ENCODE peak calls at places on chromosomes 2 and 18, in five cellular contexts. G is transverse colon, J is LNCaP clone FGC, P is GM23338, T is GM20000. U is an unnamed sample.
A peak's percentile ranks its signal among the peaks of the same experiment; 100 is the strongest.

GRCh38 chr18:58408665-58409064 is 220.2 kb downstream of the ALPK2 start:
- DNase-seq in G (no peak), J (no peak), P (no peak), T (no peak), U (no peak)

GRCh38 chr18:61581578-61582204 is 248.5 kb downstream of the CDH20 start:
- DNase-seq in G (peak; percentile 79), J (no peak), P (peak; percentile 88), T (peak; percentile 77), U (peak; percentile 79)

GRCh38 chr2:20390524-20391123 is 40.0 kb upstream of the PUM2 start:
- DNase-seq in G (no peak), J (no peak), P (no peak), T (no peak), U (no peak)

GRCh38 chr2:57313678-57314077 is 732.9 kb upstream of the VRK2 start:
- DNase-seq in G (no peak), J (no peak), P (no peak), T (no peak), U (no peak)

GRCh38 chr2:224085246-224085645 is 46.2 kb upstream of the SERPINE2 start:
- DNase-seq in G (no peak), J (no peak), P (no peak), T (no peak), U (no peak)

GRCh38 chr2:43266692-43267091 is 40.3 kb upstream of the ZFP36L2 start:
- DNase-seq in G (peak; percentile 43), J (no peak), P (no peak), T (no peak), U (no peak)

GRCh38 chr2:181420259-181421130 is 36.7 kb upstream of the ITGA4 start:
- DNase-seq in G (no peak), J (no peak), P (no peak), T (no peak), U (no peak)

GRCh38 chr2:240997141-240997855 is 1.1 kb upstream of the SNED1 start:
- DNase-seq in G (peak; percentile 10), J (peak; percentile 44), P (no peak), T (no peak), U (no peak)

GRCh38 chr18:47175283-47175894 is 775 bp downstream of the IER3IP1 start:
- DNase-seq in G (peak; percentile 11), J (no peak), P (peak; percentile 24), T (no peak), U (no peak)

GRCh38 chr2:38602136-38602731 is 494 bp downstream of the HNRNPLL start:
- DNase-seq in G (peak; percentile 41), J (no peak), P (peak; percentile 57), T (no peak), U (peak; percentile 41)

GRCh38 chr2:393711-394696 is 106.1 kb upstream of the ALKAL2 start:
- DNase-seq in G (peak; percentile 30), J (no peak), P (peak; percentile 9), T (no peak), U (no peak)

GRCh38 chr2:54898451-54899226 is 151.6 kb downstream of the RTN4 start:
- DNase-seq in G (no peak), J (no peak), P (no peak), T (no peak), U (no peak)

GRCh38 chr2:273338-273737 is 8.6 kb downstream of the ACP1 start:
- DNase-seq in G (no peak), J (no peak), P (no peak), T (no peak), U (no peak)

GRCh38 chr2:6877402-6878305 is at the start of gene RSAD2:
- DNase-seq in G (peak; percentile 22), J (no peak), P (no peak), T (no peak), U (peak; percentile 19)

GRCh38 chr18:35745814-35746213 is 164.3 kb downstream of the GALNT1 start:
- DNase-seq in G (no peak), J (no peak), P (no peak), T (no peak), U (no peak)

GRCh38 chr2:169105433-169105832 is 36.1 kb downstream of the DHRS9 start:
- DNase-seq in G (no peak), J (no peak), P (no peak), T (no peak), U (no peak)

GRCh38 chr2:10368491-10369231 is 66.0 kb downstream of the HPCAL1 start:
- DNase-seq in G (no peak), J (no peak), P (no peak), T (no peak), U (no peak)

GRCh38 chr2:37283207-37283606 is 41.4 kb downstream of the PRKD3 start:
- DNase-seq in G (no peak), J (no peak), P (no peak), T (no peak), U (no peak)

GRCh38 chr2:42124051-42124813 is 44.9 kb upstream of the EML4 start:
- DNase-seq in G (no peak), J (no peak), P (no peak), T (peak; percentile 38), U (no peak)

GRCh38 chr2:117169036-117169765 is 645.3 kb upstream of the DDX18 start:
- DNase-seq in G (no peak), J (no peak), P (no peak), T (no peak), U (no peak)

GRCh38 chr2:51213826-51214225 is 181.9 kb upstream of the NRXN1 start:
- DNase-seq in G (no peak), J (no peak), P (no peak), T (no peak), U (no peak)

GRCh38 chr2:127449898-127450297 is 31.7 kb downstream of the PROC start:
- DNase-seq in G (no peak), J (no peak), P (no peak), T (no peak), U (no peak)

GRCh38 chr2:60550151-60550983 is 3.1 kb downstream of the BCL11A start:
- DNase-seq in G (peak; percentile 87), J (no peak), P (peak; percentile 95), T (peak; percentile 87), U (peak; percentile 77)

GRCh38 chr18:47342566-47342965 is 91.1 kb upstream of the SKOR2 start:
- DNase-seq in G (no peak), J (no peak), P (no peak), T (no peak), U (no peak)

GRCh38 chr2:196233033-196233807 is 61.8 kb upstream of the STK17B start:
- DNase-seq in G (peak; percentile 44), J (peak; percentile 94), P (no peak), T (no peak), U (no peak)

GRCh38 chr2:127398239-127398590 is 10.4 kb upstream of the MAP3K2 start:
- DNase-seq in G (peak; percentile 88), J (no peak), P (no peak), T (peak; percentile 74), U (peak; percentile 61)

GRCh38 chr2:11749646-11750349 is 3.4 kb downstream of the LPIN1 start:
- DNase-seq in G (peak; percentile 53), J (no peak), P (no peak), T (peak; percentile 39), U (peak; percentile 36)

GRCh38 chr18:9546468-9546867 is 67.9 kb downstream of the PPP4R1 start:
- DNase-seq in G (no peak), J (no peak), P (no peak), T (no peak), U (no peak)

GRCh38 chr18:68662779-68663178 is 52.1 kb downstream of the TMX3 start:
- DNase-seq in G (no peak), J (no peak), P (peak; percentile 28), T (no peak), U (no peak)

GRCh38 chr2:189369566-189369965 is 71.7 kb upstream of the WDR75 start:
- DNase-seq in G (no peak), J (no peak), P (no peak), T (no peak), U (no peak)

GRCh38 chr2:190515687-190516086 is 18.8 kb downstream of the NEMP2 start:
- DNase-seq in G (no peak), J (no peak), P (no peak), T (no peak), U (no peak)

GRCh38 chr2:105754011-105754410 is 9.3 kb downstream of the NCK2 start:
- DNase-seq in G (no peak), J (no peak), P (no peak), T (no peak), U (no peak)

GRCh38 chr2:98160574-98160973 is 73.6 kb downstream of the VWA3B start:
- DNase-seq in G (no peak), J (no peak), P (no peak), T (no peak), U (no peak)

GRCh38 chr2:98155291-98155690 is 68.3 kb downstream of the VWA3B start:
- DNase-seq in G (no peak), J (no peak), P (no peak), T (no peak), U (no peak)

GRCh38 chr2:98158305-98158704 is 71.3 kb downstream of the VWA3B start:
- DNase-seq in G (no peak), J (no peak), P (no peak), T (no peak), U (no peak)

GRCh38 chr2:98155721-98156120 is 68.8 kb downstream of the VWA3B start:
- DNase-seq in G (no peak), J (no peak), P (no peak), T (no peak), U (no peak)

GRCh38 chr2:98157557-98157956 is 70.6 kb downstream of the VWA3B start:
- DNase-seq in G (no peak), J (no peak), P (peak; percentile 66), T (no peak), U (peak; percentile 37)
- TF ChIP-seq CTCF in G (no peak), J (no peak), P (peak; percentile 50), T (no peak), U (peak; percentile 28)

DNA sequence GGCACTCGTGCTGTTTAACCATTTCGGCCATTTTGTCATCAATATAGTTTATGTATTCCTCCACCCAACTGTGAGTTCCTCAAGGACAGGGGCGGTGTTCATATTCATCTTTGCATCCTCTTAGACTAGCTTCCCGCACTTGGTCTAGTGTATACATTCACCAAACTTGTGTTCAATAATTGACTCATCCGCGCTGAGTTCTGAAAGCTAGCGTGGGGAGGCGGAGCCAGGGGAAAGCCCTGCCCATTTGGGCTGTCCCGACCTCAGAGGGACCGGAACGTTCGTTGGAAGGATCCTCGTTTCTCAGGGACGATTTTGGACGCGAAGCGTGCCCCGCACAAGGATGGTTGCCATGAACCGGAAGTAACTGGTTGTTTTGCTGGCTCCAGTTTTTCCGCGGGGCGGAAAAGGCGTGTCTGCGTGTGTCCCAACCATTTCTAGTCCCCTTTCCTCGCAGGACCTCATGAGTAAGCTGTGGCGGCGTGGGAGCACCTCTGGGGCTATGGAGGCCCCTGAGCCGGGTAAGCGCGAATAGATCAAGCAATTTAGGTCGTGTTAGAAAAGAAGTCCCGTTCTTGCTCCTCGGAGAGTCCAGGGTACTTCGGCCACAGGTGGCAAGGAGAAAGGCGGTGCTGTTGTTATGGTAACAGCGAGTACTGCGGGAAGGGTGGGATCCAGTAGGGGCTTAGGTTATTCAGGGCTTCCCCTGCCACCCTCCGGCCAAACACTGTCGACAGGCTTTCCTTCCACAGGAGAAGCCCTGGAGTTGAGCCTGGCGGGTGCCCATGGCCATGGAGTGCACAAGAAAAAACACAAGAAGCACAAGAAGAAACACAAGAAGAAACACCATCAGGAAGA is at the start of gene INO80B:
- DNase-seq in G (peak; percentile 97), J (peak; percentile 86), P (peak; percentile 98), T (peak; percentile 86), U (peak; percentile 85)
- TF ChIP-seq CTCF in G (no peak), J (no peak), P (no peak), T (no peak), U (no peak)

GRCh38 chr18:32439802-32440201 is 30.9 kb downstream of the GAREM1 start:
- DNase-seq in G (no peak), J (no peak), P (peak; percentile 74), T (no peak), U (no peak)
- TF ChIP-seq CTCF in G (no peak), J (peak; percentile 35), P (peak; percentile 63), T (no peak), U (no peak)

GRCh38 chr2:45696708-45697107 is 45.2 kb downstream of the PRKCE start:
- DNase-seq in G (no peak), J (no peak), P (no peak), T (no peak), U (no peak)
- TF ChIP-seq CTCF in G (no peak), J (no peak), P (no peak), T (no peak), U (no peak)

U was measured in GM10248.